ENCODE peak calls at places on chromosome 6, in six cellular contexts. I is OCI-LY7, S is psoas muscle, E is lower lobe of right lung, K is GM23248, T is right lobe of liver. X is an unnamed sample.

GRCh38 chr6:34556031-34556471 is at the start of gene SPDEF:
- DNase-seq in I (no peak), S (no peak), E (no peak), K (no peak), T (no peak), X (peak; percentile 82)

GRCh38 chr6:26157838-26158580 is 70.8 kb downstream of the HFE start:
- DNase-seq in I (peak; percentile 98), S (peak; percentile 83), E (peak; percentile 78), K (peak; percentile 97), T (peak; percentile 84), X (peak; percentile 87)

GRCh38 chr6:11370191-11371018 is 137.9 kb upstream of the NEDD9 start:
- DNase-seq in I (no peak), S (no peak), E (no peak), K (no peak), T (no peak), X (no peak)

GRCh38 chr6:108260809-108261569 is at the start of gene SNX3:
- DNase-seq in I (peak; percentile 95), S (peak; percentile 98), E (peak; percentile 97), K (peak; percentile 98), T (peak; percentile 98), X (peak; percentile 98)

GRCh38 chr6:74100719-74101287 is 404.8 kb downstream of the CD109 start:
- DNase-seq in I (no peak), S (no peak), E (no peak), K (peak; percentile 18), T (no peak), X (no peak)

GRCh38 chr6:168716581-168716980 is 275.6 kb downstream of the SMOC2 start:
- DNase-seq in I (no peak), S (no peak), E (no peak), K (no peak), T (no peak), X (no peak)

GRCh38 chr6:119985952-119986736 is 636.6 kb upstream of the MAN1A1 start:
- DNase-seq in I (no peak), S (no peak), E (no peak), K (no peak), T (no peak), X (no peak)

GRCh38 chr6:136962661-136963060 is 40.6 kb downstream of the SLC35D3 start:
- DNase-seq in I (no peak), S (no peak), E (no peak), K (no peak), T (no peak), X (no peak)

GRCh38 chr6:90233994-90234393 is 62.6 kb downstream of the BACH2 start:
- DNase-seq in I (no peak), S (no peak), E (no peak), K (no peak), T (no peak), X (no peak)

GRCh38 chr6:139531716-139532115 is 157.3 kb upstream of the CITED2 start:
- DNase-seq in I (no peak), S (no peak), E (no peak), K (no peak), T (no peak), X (no peak)

GRCh38 chr6:110944681-110945151 is 13.8 kb upstream of the GTF3C6 start:
- DNase-seq in I (no peak), S (no peak), E (no peak), K (peak; percentile 97), T (no peak), X (no peak)

DNA sequence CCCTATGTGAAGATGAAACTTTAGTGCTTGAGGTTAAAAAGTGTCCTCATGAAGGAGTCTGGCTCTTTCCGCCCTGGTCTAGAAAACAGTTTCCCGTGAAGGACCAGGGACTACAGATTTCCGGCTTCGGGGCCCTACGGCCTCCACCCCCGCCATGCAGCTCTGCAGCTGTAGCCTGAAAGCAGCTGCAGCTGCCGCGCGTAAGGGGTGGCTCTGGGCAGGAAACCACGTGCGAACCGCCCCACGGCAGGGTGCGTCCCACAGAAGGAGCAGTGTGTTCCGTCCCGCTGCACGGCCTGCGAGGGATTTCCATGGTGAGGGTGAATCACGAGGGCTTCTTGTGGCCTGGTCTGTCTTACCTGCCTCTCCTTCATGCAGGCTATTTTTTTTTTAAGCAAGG is 117.0 kb downstream of the ERMARD start:
- DNase-seq in I (peak; percentile 83), S (no peak), E (no peak), K (peak; percentile 20), T (no peak), X (peak; percentile 66)
- H3K4me3 ChIP-seq in I (no peak overlapping the region), S (no peak overlapping the region), E (no peak overlapping the region), K (no peak overlapping the region), T (no peak overlapping the region), X (no peak overlapping the region)

GRCh38 chr6:159899994-159900745 is 9.4 kb downstream of the MAS1 start:
- DNase-seq in I (no peak), S (no peak), E (no peak), K (peak; percentile 81), T (no peak), X (no peak)
- H3K36me3 ChIP-seq in I (no peaks in the 10 kb centered on the region), S (no peaks in the 10 kb centered on the region), E (no peaks in the 10 kb centered on the region), K (no peaks in the 10 kb centered on the region), T (no peaks in the 10 kb centered on the region), X (no peaks in the 10 kb centered on the region)

DNA sequence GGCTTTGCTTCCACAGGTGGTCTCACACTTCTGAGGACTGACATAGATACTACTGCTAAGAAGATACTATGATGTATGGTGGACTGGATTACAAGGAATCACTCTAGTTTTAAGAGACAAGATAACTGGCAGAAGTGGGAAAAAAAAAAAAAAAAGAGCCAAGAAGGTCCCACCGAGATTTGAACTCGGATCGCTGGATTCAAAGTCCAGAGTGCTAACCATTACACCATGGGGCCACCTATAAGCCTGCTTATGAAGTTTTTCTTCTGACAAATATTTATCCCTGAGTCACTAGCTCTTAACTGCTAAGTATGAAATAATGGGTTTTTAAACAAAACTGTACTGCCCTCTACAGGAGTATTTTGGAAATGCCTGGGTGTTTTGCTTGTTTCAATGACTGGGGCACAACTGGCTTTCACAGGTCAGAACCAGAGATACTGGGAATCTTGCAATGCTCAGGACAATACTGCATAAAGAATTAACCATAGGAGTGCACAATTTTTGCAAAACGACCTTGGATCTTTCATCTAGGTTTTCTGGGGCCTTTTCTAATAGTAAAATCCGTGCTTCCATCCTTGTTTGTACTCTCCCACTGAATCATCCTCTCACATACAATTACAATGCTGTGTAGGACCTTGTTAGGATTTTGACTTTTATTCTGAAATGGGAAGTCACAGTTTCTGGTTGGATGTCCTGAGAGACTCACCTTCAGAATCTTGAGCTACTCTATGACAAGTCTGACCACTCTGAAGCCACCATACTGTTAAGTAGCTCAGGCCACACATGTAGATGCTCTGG is 116.3 kb downstream of the OR2B2 start:
- DNase-seq in I (peak; percentile 88), S (no peak), E (no peak), K (peak; percentile 84), T (no peak), X (peak; percentile 45)
- H3K4me3 ChIP-seq in I (peak overlapping the region; percentile 33), S (no peak overlapping the region), E (no peak overlapping the region), K (no peak overlapping the region), T (no peak overlapping the region), X (no peak overlapping the region)

DNA sequence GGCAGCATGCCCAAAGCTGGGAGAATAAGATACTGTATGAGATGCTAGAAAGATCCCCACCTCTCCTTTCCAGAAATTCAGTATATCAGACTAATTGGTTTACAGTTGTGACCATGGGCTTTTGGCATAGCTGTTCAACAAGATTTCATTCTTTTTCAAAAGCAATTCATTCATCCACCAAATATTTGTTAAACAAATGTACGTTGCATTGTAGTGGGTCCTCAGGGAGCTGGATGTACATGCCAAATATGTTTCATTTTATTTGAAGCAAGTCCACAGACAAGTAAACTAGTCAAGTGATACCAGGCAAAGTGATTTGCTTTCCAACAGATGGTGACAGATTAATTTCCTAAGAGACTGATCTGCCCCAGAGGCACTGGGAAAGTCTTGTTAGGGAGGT is 85.8 kb upstream of the ESR1 start:
- DNase-seq in I (no peak), S (no peak), E (no peak), K (peak; percentile 12), T (no peak), X (no peak)
- H3K36me3 ChIP-seq in I (no peaks in the 10 kb centered on the region), S (no peaks in the 10 kb centered on the region), E (no peaks in the 10 kb centered on the region), K (no peaks in the 10 kb centered on the region), T (no peaks in the 10 kb centered on the region), X (no peaks in the 10 kb centered on the region)

DNA sequence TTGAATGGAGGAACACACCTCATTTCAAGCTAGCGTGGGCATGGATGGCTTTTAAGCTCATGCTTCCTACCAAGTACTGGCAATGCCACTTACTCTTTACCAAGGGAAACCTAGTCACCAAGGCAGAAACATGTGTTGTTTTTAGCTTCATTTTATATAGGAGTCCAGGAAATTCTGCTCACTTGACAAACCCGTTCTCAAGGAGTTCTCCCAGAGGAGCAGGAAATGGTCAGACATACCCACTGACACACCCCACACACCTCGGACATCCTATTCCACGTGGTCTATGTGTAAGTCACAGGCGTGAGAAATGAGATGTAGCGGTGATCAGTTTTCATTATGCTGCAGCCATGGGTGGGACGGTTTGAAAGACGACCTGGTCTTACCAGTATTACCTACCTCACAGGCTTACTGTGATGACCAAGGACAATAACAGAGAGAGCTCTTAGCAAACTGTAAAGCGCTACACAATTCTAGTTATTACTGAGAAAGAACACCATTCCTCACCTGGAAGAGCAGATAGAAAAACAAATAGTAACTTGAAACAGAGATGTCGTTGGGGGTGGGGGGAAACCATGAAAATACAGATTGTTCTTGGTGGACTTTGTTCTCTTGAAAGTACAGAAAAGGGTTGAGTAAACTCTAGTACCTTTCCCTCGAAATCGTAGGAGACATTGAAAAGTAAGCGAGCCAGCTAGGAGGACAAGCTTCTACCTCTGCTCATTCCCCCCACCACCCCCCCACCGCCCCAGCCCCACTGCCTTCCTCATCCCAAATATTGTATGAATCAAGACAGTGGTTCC is 1.7 kb downstream of the CNKSR3 start:
- DNase-seq in I (no peak), S (no peak), E (no peak), K (peak; percentile 26), T (no peak), X (no peak)
- H3K4me3 ChIP-seq in I (no peak overlapping the region), S (peak overlapping the region; percentile 81), E (peak overlapping the region; percentile 78), K (peak overlapping the region; percentile 85), T (peak overlapping the region; percentile 88), X (peak overlapping the region; percentile 79)

DNA sequence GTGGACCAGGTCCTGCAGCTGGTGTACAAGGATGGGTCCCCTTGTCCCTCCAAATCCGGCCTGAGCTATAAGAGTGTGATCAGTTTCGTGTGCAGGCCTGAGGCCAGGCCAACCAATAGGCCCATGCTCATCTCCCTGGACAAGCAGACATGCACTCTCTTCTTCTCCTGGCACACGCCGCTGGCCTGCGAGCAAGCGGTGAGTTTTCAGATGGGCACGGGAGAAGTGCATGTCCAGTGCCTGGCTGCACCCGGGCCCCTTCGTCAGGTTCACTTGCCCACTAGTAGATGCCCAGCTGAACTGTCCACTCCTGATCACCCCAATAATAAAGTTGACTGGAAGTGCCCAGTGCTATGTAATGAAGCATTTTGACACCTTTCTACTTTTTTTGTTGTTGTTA is 48.3 kb upstream of the SLC22A1 start:
- DNase-seq in I (no peak), S (no peak), E (no peak), K (no peak), T (no peak), X (no peak)
- H3K36me3 ChIP-seq in I (peaks cover 66% of the 10 kb centered on the region), S (peaks cover 22% of the 10 kb centered on the region), E (peaks cover 99% of the 10 kb centered on the region), K (no peaks in the 10 kb centered on the region), T (peaks cover 3% of the 10 kb centered on the region), X (peaks cover 30% of the 10 kb centered on the region)

X was measured in H7.